ENCODE peak calls at places on chromosomes 13 and 19, in five cellular contexts. One of them, this sample, is unnamed.

GRCh38 chr13:92573467-92574057 is 653.0 kb upstream of the GPC6 start:
- DNase-seq in choroid plexus epithelial cell: peak
- DNase-seq in AG08396: no peak
- DNase-seq in cardiac fibroblast: peak
- DNase-seq in stimulated activated CD4-positive, alpha-beta T cell treated with anti-CD3 and anti-CD28 coated beads, Interleukin-15, amount 100 ng/mL, for 1 hour: no peak
- DNase-seq in this sample: no peak

GRCh38 chr13:108700421-108701170 is 71.2 kb downstream of the MYO16 start:
- DNase-seq in choroid plexus epithelial cell: peak
- DNase-seq in AG08396: no peak
- DNase-seq in cardiac fibroblast: peak
- DNase-seq in stimulated activated CD4-positive, alpha-beta T cell treated with anti-CD3 and anti-CD28 coated beads, Interleukin-15, amount 100 ng/mL, for 1 hour: no peak
- DNase-seq in this sample: no peak

GRCh38 chr13:47708386-47708785 is 292.7 kb downstream of the SUCLA2 start:
- DNase-seq in choroid plexus epithelial cell: peak
- DNase-seq in AG08396: no peak
- DNase-seq in cardiac fibroblast: peak
- DNase-seq in stimulated activated CD4-positive, alpha-beta T cell treated with anti-CD3 and anti-CD28 coated beads, Interleukin-15, amount 100 ng/mL, for 1 hour: no peak
- DNase-seq in this sample: peak

GRCh38 chr19:56372281-56372680 is 21.1 kb downstream of the ZNF582 start:
- DNase-seq in choroid plexus epithelial cell: no peak
- DNase-seq in AG08396: no peak
- DNase-seq in cardiac fibroblast: peak
- DNase-seq in stimulated activated CD4-positive, alpha-beta T cell treated with anti-CD3 and anti-CD28 coated beads, Interleukin-15, amount 100 ng/mL, for 1 hour: no peak
- DNase-seq in this sample: no peak

GRCh38 chr19:632228-633067 is 889 bp downstream of the POLRMT start:
- DNase-seq in choroid plexus epithelial cell: peak
- DNase-seq in AG08396: peak
- DNase-seq in cardiac fibroblast: peak
- DNase-seq in stimulated activated CD4-positive, alpha-beta T cell treated with anti-CD3 and anti-CD28 coated beads, Interleukin-15, amount 100 ng/mL, for 1 hour: no peak
- DNase-seq in this sample: peak

GRCh38 chr19:1923319-1923718 is 17.7 kb upstream of the CSNK1G2 start:
- DNase-seq in choroid plexus epithelial cell: no peak
- DNase-seq in AG08396: no peak
- DNase-seq in cardiac fibroblast: no peak
- DNase-seq in stimulated activated CD4-positive, alpha-beta T cell treated with anti-CD3 and anti-CD28 coated beads, Interleukin-15, amount 100 ng/mL, for 1 hour: no peak
- DNase-seq in this sample: no peak

GRCh38 chr13:30143671-30144400 is 163.5 kb downstream of the KATNAL1 start:
- DNase-seq in choroid plexus epithelial cell: peak
- DNase-seq in AG08396: peak
- DNase-seq in cardiac fibroblast: peak
- DNase-seq in stimulated activated CD4-positive, alpha-beta T cell treated with anti-CD3 and anti-CD28 coated beads, Interleukin-15, amount 100 ng/mL, for 1 hour: no peak
- DNase-seq in this sample: peak

GRCh38 chr19:42553292-42554045 is 25.2 kb upstream of the CEACAM1 start:
- DNase-seq in choroid plexus epithelial cell: peak
- DNase-seq in AG08396: peak
- DNase-seq in cardiac fibroblast: peak
- DNase-seq in stimulated activated CD4-positive, alpha-beta T cell treated with anti-CD3 and anti-CD28 coated beads, Interleukin-15, amount 100 ng/mL, for 1 hour: no peak
- DNase-seq in this sample: peak

This sample was measured in AG08395.